ENCODE peak calls at places on chromosomes 12 and 14, in five cellular contexts. Q is lung, B is fibroblast of pulmonary artery, Y is psoas muscle, A is fibroblast of lung. M is an unnamed sample.

GRCh38 chr12:67034110-67034879 is 234.9 kb upstream of the CAND1 start:
- DNase-seq in Q (no peak), B (no peak), Y (no peak), A (no peak), M (no peak)

GRCh38 chr12:91370086-91370868 is 187.7 kb upstream of the DCN start:
- DNase-seq in Q (no peak), B (no peak), Y (no peak), A (no peak), M (no peak)

GRCh38 chr12:45299132-45299692 is 83.3 kb downstream of the ANO6 start:
- DNase-seq in Q (no peak), B (peak), Y (no peak), A (peak), M (peak)

GRCh38 chr12:55957106-55957859 is 8.6 kb downstream of the PMEL start:
- DNase-seq in Q (no peak), B (no peak), Y (no peak), A (no peak), M (no peak)

GRCh38 chr12:12172106-12172511 is 94.7 kb downstream of the LRP6 start:
- DNase-seq in Q (no peak), B (peak), Y (no peak), A (peak), M (peak)

GRCh38 chr14:58899317-58899713 is 261.6 kb downstream of the DACT1 start:
- DNase-seq in Q (no peak), B (peak), Y (no peak), A (peak), M (peak)

GRCh38 chr12:63838411-63838810 is 6.1 kb upstream of the SRGAP1 start:
- DNase-seq in Q (no peak), B (no peak), Y (no peak), A (no peak), M (no peak)

GRCh38 chr14:92794547-92794941 is 439 bp downstream of the GOLGA5 start:
- DNase-seq in Q (peak), B (no peak), Y (no peak), A (peak), M (peak)

GRCh38 chr12:4383304-4383865 is 3.9 kb upstream of the FGF23 start:
- DNase-seq in Q (no peak), B (no peak), Y (no peak), A (no peak), M (no peak)

GRCh38 chr14:94001501-94002396 is 4.6 kb downstream of the CCDC197 start:
- DNase-seq in Q (peak), B (peak), Y (peak), A (peak), M (peak)

GRCh38 chr12:118190266-118190665 is 54.3 kb downstream of the PEBP1 start:
- DNase-seq in Q (no peak), B (peak), Y (no peak), A (peak), M (peak)

GRCh38 chr12:53820503-53820902 is 68.7 kb upstream of the CISTR start:
- DNase-seq in Q (no peak), B (peak), Y (no peak), A (peak), M (peak)

GRCh38 chr14:73633517-73634332 is 11.1 kb upstream of the DNAL1 start:
- DNase-seq in Q (peak), B (peak), Y (peak), A (peak), M (peak)

GRCh38 chr14:60515696-60516284 is 6.8 kb downstream of the SIX6 start:
- DNase-seq in Q (no peak), B (no peak), Y (no peak), A (no peak), M (no peak)

GRCh38 chr14:103523583-103523969 is 946 bp upstream of the CKB start:
- DNase-seq in Q (no peak), B (no peak), Y (no peak), A (no peak), M (no peak)

GRCh38 chr14:95340201-95340697 is 20.5 kb upstream of the CLMN start:
- DNase-seq in Q (peak), B (no peak), Y (no peak), A (no peak), M (no peak)

GRCh38 chr12:54870617-54871016 is 16.3 kb downstream of the MUCL1 start:
- DNase-seq in Q (no peak), B (no peak), Y (no peak), A (no peak), M (no peak)

GRCh38 chr14:90654831-90655276 is 161.4 kb downstream of the TTC7B start:
- DNase-seq in Q (no peak), B (peak), Y (no peak), A (peak), M (peak)

GRCh38 chr12:25328082-25328712 is 77.5 kb upstream of the KRAS start:
- DNase-seq in Q (no peak), B (peak), Y (no peak), A (peak), M (peak)

GRCh38 chr14:66234411-66234810 is 251.8 kb upstream of the CCDC196 start:
- DNase-seq in Q (no peak), B (no peak), Y (no peak), A (no peak), M (no peak)

GRCh38 chr12:98741229-98741614 is 96.1 kb downstream of the APAF1 start:
- DNase-seq in Q (no peak), B (no peak), Y (no peak), A (no peak), M (no peak)

GRCh38 chr12:78898416-78898815 is 33.8 kb downstream of the SYT1 start:
- DNase-seq in Q (no peak), B (peak), Y (no peak), A (peak), M (peak)

GRCh38 chr12:110355080-110355479 is 48.4 kb downstream of the ANAPC7 start:
- DNase-seq in Q (no peak), B (no peak), Y (no peak), A (no peak), M (no peak)

GRCh38 chr12:57389033-57389432 is 41.8 kb downstream of the R3HDM2 start:
- DNase-seq in Q (no peak), B (peak), Y (no peak), A (peak), M (peak)

GRCh38 chr12:60094436-60094835 is 498.6 kb downstream of the SLC16A7 start:
- DNase-seq in Q (no peak), B (no peak), Y (no peak), A (peak), M (no peak)

GRCh38 chr14:22981090-22982012 is 1.0 kb downstream of the AJUBA start:
- DNase-seq in Q (no peak), B (no peak), Y (no peak), A (no peak), M (no peak)

GRCh38 chr14:104531421-104532190 is 48.0 kb upstream of the C14orf180 start:
- DNase-seq in Q (no peak), B (no peak), Y (no peak), A (no peak), M (no peak)

GRCh38 chr12:57152408-57153038 is 5.1 kb upstream of the LRP1-AS start:
- DNase-seq in Q (no peak), B (peak), Y (no peak), A (peak), M (peak)

GRCh38 chr12:77294016-77294415 is 228.6 kb upstream of the E2F7 start:
- DNase-seq in Q (no peak), B (peak), Y (no peak), A (peak), M (peak)

GRCh38 chr14:51711505-51711904 is 59.8 kb downstream of the FRMD6 start:
- DNase-seq in Q (no peak), B (no peak), Y (no peak), A (no peak), M (no peak)

GRCh38 chr14:92726135-92726932 is 22.1 kb downstream of the LGMN start:
- DNase-seq in Q (peak), B (peak), Y (peak), A (peak), M (peak)

GRCh38 chr12:45379261-45379660 is 163.4 kb downstream of the ANO6 start:
- DNase-seq in Q (no peak), B (peak), Y (no peak), A (peak), M (peak)

GRCh38 chr12:49777341-49777740 is 36.0 kb downstream of the TMBIM6 start:
- DNase-seq in Q (no peak), B (no peak), Y (no peak), A (no peak), M (no peak)

GRCh38 chr12:108645686-108646596 is 12.2 kb upstream of the SELPLG start:
- DNase-seq in Q (no peak), B (no peak), Y (no peak), A (no peak), M (no peak)

GRCh38 chr12:29039013-29039412 is 110.1 kb upstream of the FAR2 start:
- DNase-seq in Q (no peak), B (peak), Y (no peak), A (peak), M (peak)

GRCh38 chr12:41220931-41221330 is 32.8 kb downstream of the PDZRN4 start:
- DNase-seq in Q (no peak), B (no peak), Y (no peak), A (no peak), M (no peak)

GRCh38 chr12:89980236-89980635 is 271.6 kb upstream of the ATP2B1 start:
- DNase-seq in Q (no peak), B (peak), Y (no peak), A (peak), M (peak)

GRCh38 chr14:101708853-101709532 is 52.5 kb upstream of the PPP2R5C start:
- DNase-seq in Q (no peak), B (no peak), Y (no peak), A (no peak), M (no peak)

GRCh38 chr12:76260390-76260748 is 87.8 kb downstream of the BBS10 start:
- DNase-seq in Q (no peak), B (peak), Y (no peak), A (peak), M (peak)
- H3K4me3 ChIP-seq in Q (no peak), B (peak), Y (peak), A (peak), M (no peak)

GRCh38 chr12:26732010-26732908 is 100.7 kb downstream of the ITPR2 start:
- DNase-seq in Q (no peak), B (no peak), Y (no peak), A (no peak), M (no peak)

GRCh38 chr12:26727482-26728204 is 105.4 kb downstream of the ITPR2 start:
- DNase-seq in Q (no peak), B (no peak), Y (no peak), A (no peak), M (no peak)

GRCh38 chr12:26728205-26729050 is 104.6 kb downstream of the ITPR2 start:
- DNase-seq in Q (no peak), B (no peak), Y (no peak), A (no peak), M (no peak)

GRCh38 chr12:26726956-26727355 is 106.0 kb downstream of the ITPR2 start:
- DNase-seq in Q (no peak), B (no peak), Y (no peak), A (no peak), M (no peak)

DNA sequence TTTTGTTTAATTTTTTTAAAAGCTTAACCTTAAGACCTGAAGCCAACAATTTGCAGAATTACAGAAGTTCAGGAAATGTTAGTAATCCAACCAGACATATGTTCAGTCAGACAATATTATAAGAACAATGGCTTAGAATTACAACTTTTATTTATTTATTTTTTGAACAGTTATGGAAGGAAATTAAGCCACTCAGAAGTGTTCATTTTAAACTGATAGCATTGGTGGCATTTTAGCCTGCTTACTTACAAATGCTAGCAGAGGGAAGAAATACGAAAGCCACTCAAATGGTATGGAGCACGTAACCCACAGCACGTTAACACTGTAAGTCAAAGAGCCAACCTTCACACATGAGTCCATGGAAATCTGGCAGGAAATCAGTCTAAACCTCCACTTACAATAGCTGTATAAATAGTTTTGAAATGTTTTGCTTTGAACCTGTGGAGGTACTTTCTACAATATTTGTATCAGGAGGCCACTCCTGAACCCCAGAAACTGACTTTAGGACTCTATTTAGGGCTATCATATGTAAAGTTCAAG is 102.4 kb downstream of the ITPR2 start:
- DNase-seq in Q (no peak), B (no peak), Y (no peak), A (no peak), M (no peak)
- TF ChIP-seq CTCF in Q (no peak), B (no peak), Y (no peak), A (no peak), M (no peak)

GRCh38 chr14:76377675-76378074 is 1.7 kb downstream of the ESRRB start:
- DNase-seq in Q (no peak), B (no peak), Y (no peak), A (no peak), M (no peak)

GRCh38 chr14:76376409-76376877 is 506 bp downstream of the ESRRB start:
- DNase-seq in Q (no peak), B (no peak), Y (no peak), A (no peak), M (no peak)

GRCh38 chr14:76375484-76375883 is 453 bp upstream of the ESRRB start:
- DNase-seq in Q (no peak), B (no peak), Y (no peak), A (no peak), M (no peak)

GRCh38 chr14:76376878-76377523 is 1.1 kb downstream of the ESRRB start:
- DNase-seq in Q (no peak), B (no peak), Y (no peak), A (no peak), M (no peak)

GRCh38 chr14:76376001-76376404 is at the start of gene ESRRB:
- DNase-seq in Q (no peak), B (peak), Y (no peak), A (peak), M (no peak)
- H3K4me3 ChIP-seq in Q (no peak), B (peak), Y (peak), A (peak), M (peak)

GRCh38 chr12:70590051-70590450 is 47.2 kb downstream of the PTPRB start:
- DNase-seq in Q (peak), B (peak), Y (peak), A (peak), M (peak)
- TF ChIP-seq CTCF in Q (peak), B (peak), Y (peak), A (peak), M (peak)

GRCh38 chr14:70810621-70811020 is 1.3 kb upstream of the MAP3K9 start:
- DNase-seq in Q (no peak), B (no peak), Y (no peak), A (no peak), M (no peak)
- H3K4me3 ChIP-seq in Q (no peak), B (no peak), Y (peak), A (no peak), M (no peak)

GRCh38 chr12:132226604-132227003 is 82.3 kb downstream of the NOC4L start:
- DNase-seq in Q (no peak), B (no peak), Y (no peak), A (no peak), M (no peak)
- TF ChIP-seq CTCF in Q (no peak), B (no peak), Y (no peak), A (no peak), M (no peak)

M was measured in fibroblast of the aortic adventitia.